ENCODE peak calls at places on chromosomes 2 and 18, in four cellular contexts. R is IMR-90, Q is fibroblast of lung, W is endothelial cell of umbilical vein. Y is an unnamed sample.

GRCh38 chr2:201070966-201071304 is 536 bp downstream of the HYCC2 start:
- DNase-seq in W (no peak), R (no peak), Q (no peak), Y (no peak)

GRCh38 chr18:13620206-13620672 is 106.1 kb downstream of the FAM210A start:
- DNase-seq in W (no peak), R (no peak), Q (no peak), Y (no peak)

GRCh38 chr2:230319211-230319862 is 7.7 kb upstream of the SP140L start:
- DNase-seq in R (no peak), W (peak; percentile 14), Q (no peak), Y (no peak)

GRCh38 chr2:95359035-95359434 is 43.5 kb upstream of the FAHD2A start:
- DNase-seq in W (no peak), R (peak; percentile 73), Q (peak; percentile 59), Y (peak; percentile 81)

GRCh38 chr18:79218605-79219195 is 149.5 kb downstream of the ATP9B start:
- DNase-seq in R (no peak), Q (no peak), W (no peak), Y (no peak)

GRCh38 chr2:215750763-215751162 is 262.6 kb downstream of the MREG start:
- DNase-seq in R (no peak), Q (no peak), W (no peak), Y (no peak)

GRCh38 chr2:85807756-85808155 is 54.0 kb downstream of the ATOH8 start:
- DNase-seq in R (no peak), Q (no peak), W (no peak), Y (no peak)

GRCh38 chr2:111708478-111708877 is 175.5 kb downstream of the ANAPC1 start:
- DNase-seq in Q (no peak), W (no peak), R (no peak), Y (peak; percentile 57)

GRCh38 chr2:44753552-44754285 is 187.8 kb upstream of the SIX3 start:
- DNase-seq in Q (peak; percentile 30), W (no peak), R (no peak), Y (peak; percentile 61)

GRCh38 chr2:102184018-102184417 is 2.8 kb upstream of the IL1RL2 start:
- DNase-seq in R (no peak), W (no peak), Q (no peak), Y (no peak)

GRCh38 chr2:111694690-111695089 is 189.3 kb downstream of the ANAPC1 start:
- DNase-seq in Q (peak; percentile 94), W (peak; percentile 92), R (peak; percentile 87), Y (peak; percentile 100)

GRCh38 chr18:22667616-22668422 is 250.1 kb upstream of the CTAGE1 start:
- DNase-seq in W (peak; percentile 96), R (peak; percentile 99), Q (peak; percentile 90), Y (peak; percentile 99)

GRCh38 chr2:33316314-33316713 is 160.1 kb upstream of the RASGRP3 start:
- DNase-seq in R (no peak), W (no peak), Q (no peak), Y (no peak)

GRCh38 chr18:76256897-76257500 is 238.0 kb downstream of the ZNF516 start:
- DNase-seq in Q (peak; percentile 81), R (peak; percentile 75), W (no peak), Y (peak; percentile 49)

GRCh38 chr18:11948852-11949523 is 32.3 kb upstream of the IMPA2 start:
- DNase-seq in W (no peak), R (peak; percentile 68), Q (peak; percentile 26), Y (peak; percentile 52)

GRCh38 chr18:12532661-12533060 is 124.9 kb downstream of the PRELID3A start:
- DNase-seq in Q (no peak), R (no peak), W (no peak), Y (no peak)

GRCh38 chr18:73261923-73262322 is 394.1 kb upstream of the NETO1 start:
- DNase-seq in R (no peak), W (no peak), Q (no peak), Y (no peak)

GRCh38 chr2:220001693-220002260 is 374.3 kb downstream of the SLC4A3 start:
- DNase-seq in R (peak; percentile 58), W (no peak), Q (peak; percentile 55), Y (peak; percentile 64)

GRCh38 chr2:98663521-98664090 is 55.2 kb downstream of the UNC50 start:
- DNase-seq in W (no peak), R (no peak), Q (no peak), Y (no peak)

GRCh38 chr2:67389286-67389685 is 7.8 kb upstream of the ETAA1 start:
- DNase-seq in R (peak; percentile 70), Q (peak; percentile 62), W (peak; percentile 69), Y (peak; percentile 74)

GRCh38 chr18:48111547-48111946 is 181.1 kb upstream of the SMAD2 start:
- DNase-seq in R (no peak), W (no peak), Q (peak; percentile 7), Y (no peak)

GRCh38 chr2:230614913-230615332 is 97.7 kb upstream of the CAB39 start:
- DNase-seq in R (no peak), Q (no peak), W (no peak), Y (no peak)

GRCh38 chr2:134669731-134670669 is 48.8 kb downstream of the TMEM163 start:
- DNase-seq in R (no peak), W (no peak), Q (no peak), Y (no peak)

GRCh38 chr18:47997338-47997780 is 66.9 kb upstream of the SMAD2 start:
- DNase-seq in Q (no peak), W (no peak), R (no peak), Y (no peak)

GRCh38 chr18:75128911-75129716 is 79.8 kb downstream of the PTGR3 start:
- DNase-seq in R (no peak), Q (no peak), W (no peak), Y (no peak)

GRCh38 chr2:30406853-30407252 is 40.2 kb upstream of the LCLAT1 start:
- DNase-seq in Q (no peak), W (no peak), R (no peak), Y (no peak)

GRCh38 chr2:86074256-86074655 is 31.4 kb downstream of the POLR1A start:
- DNase-seq in W (no peak), R (no peak), Q (no peak), Y (no peak)

GRCh38 chr18:48545690-48546365 is 7.0 kb downstream of the CTIF start:
- DNase-seq in Q (peak; percentile 73), R (peak; percentile 90), W (peak; percentile 92), Y (peak; percentile 74)

GRCh38 chr18:53411511-53411910 is 813.0 kb downstream of the MBD2 start:
- DNase-seq in Q (no peak), R (no peak), W (no peak), Y (no peak)

GRCh38 chr2:104818249-104818648 is 35.7 kb upstream of the POU3F3 start:
- DNase-seq in R (no peak), Q (no peak), W (no peak), Y (no peak)

GRCh38 chr18:25033747-25034471 is 318.1 kb downstream of the ZNF521 start:
- DNase-seq in R (no peak), W (no peak), Q (no peak), Y (no peak)

GRCh38 chr2:205990104-205990503 is 95.9 kb downstream of the INO80D start:
- DNase-seq in R (no peak), Q (no peak), W (no peak), Y (no peak)

DNA sequence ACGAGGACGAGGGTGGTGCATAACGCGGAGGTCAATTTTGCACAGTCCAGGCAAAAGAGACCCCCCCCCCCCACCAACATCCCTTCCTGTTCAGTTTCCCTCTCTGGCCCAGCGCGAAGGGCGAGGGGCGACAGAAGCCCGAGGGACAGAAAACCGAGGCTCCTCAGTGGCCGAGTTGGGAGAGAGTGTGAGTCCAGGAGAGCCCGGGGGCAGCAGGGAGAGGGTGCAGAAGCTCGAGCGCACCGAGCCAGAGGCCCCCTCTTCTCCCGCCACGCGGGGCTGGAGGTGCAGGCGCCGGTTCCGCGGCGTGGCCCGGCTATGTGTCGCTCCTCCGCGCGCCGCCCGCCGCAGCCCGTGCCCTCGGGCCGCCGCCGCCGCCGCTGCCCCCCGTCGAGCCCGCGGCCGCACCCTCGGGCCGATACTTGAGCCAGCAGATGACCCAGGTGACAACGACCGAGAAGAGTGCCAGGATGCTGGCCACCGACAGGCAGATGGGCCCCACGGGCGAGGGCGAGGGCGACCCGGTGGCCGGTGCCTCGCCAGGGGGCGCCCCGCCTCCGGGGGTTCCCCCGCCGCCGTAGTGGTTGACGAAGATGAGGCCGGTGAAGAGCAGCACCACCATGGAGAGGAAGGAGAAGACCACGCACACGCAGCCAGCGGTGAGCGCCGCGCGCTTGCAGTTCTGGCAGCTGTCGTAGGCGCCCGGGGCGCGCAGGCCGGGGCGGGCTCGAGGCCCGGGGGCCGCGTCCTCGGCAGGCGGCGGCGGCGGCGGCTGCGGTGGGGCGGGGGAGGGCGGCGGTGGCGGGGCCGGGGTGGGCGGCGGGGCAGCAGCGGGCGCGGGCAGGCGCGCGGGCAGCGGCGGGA is 20.1 kb upstream of the PAX3 start:
- DNase-seq in W (no peak), R (no peak), Q (no peak), Y (no peak)
- H3K9ac ChIP-seq in W (no peak overlapping the region), R (no peak overlapping the region), Q (no peak overlapping the region), Y (no peak overlapping the region)

DNA sequence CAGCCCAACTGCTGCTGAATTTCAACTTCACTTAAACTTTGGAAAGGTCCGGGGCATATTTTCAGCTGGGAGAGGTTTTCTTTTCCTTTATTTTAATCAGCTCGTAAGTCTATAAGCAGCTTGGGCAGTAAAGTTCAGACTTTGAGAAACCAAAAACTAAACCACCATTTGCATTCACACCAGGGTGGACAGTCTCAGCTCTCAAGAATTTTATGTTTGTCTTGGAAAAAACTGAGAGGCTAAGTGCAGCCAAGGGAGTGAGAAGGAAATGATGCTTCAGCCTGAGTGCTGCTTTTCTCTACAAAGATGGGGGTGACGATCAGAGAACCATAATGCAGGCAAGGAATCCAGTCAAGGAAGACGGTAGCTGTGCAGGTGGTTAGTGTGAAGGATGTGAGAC is 30.2 kb downstream of the MCFD2 start:
- DNase-seq in R (peak; percentile 80), Q (peak; percentile 50), W (no peak), Y (peak; percentile 83)
- H3K27ac ChIP-seq in R (peak overlapping the region; percentile 78), Q (peak overlapping the region; percentile 73), W (no peak overlapping the region), Y (peak overlapping the region; percentile 88)

GRCh38 chr2:38666578-38666926 is 638 bp downstream of the GALM start:
- DNase-seq in Q (peak; percentile 48), W (no peak), R (peak; percentile 32), Y (no peak)
- H3K9ac ChIP-seq in Q (no peak overlapping the region), W (no peak overlapping the region), R (peak overlapping the region; percentile 58), Y (peak overlapping the region; percentile 52)

DNA sequence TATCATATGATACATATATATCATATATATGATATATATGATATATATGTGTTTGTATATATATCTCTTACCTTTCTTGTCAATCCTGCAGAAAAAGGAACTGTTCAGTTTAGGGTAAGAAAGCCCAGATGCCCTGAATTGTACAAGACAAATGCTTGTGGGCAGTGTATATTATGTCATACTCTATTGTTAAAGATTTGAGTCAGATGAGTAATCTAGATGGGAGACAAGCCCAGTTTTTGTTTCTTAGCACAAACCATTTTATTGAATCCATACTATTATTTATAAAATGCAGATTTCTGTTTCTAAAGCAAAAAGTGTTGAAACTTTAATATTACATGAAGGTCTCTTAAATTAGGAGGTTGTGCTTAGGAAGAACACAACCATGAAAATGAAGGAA is 90.6 kb downstream of the VRK2 start:
- DNase-seq in Q (peak; percentile 72), R (peak; percentile 68), W (peak; percentile 85), Y (peak; percentile 85)
- H3K27ac ChIP-seq in Q (no peak overlapping the region), R (no peak overlapping the region), W (peak overlapping the region; percentile 48), Y (no peak overlapping the region)

Y was measured in astrocyte.